ENCODE peak calls at places on chromosome 17, in six cellular contexts. R is neural progenitor cell; K is tibial artery; V is PC-9; J is CD8-positive, alpha-beta T cell; B is gastrocnemius medialis. W is an unnamed sample.

GRCh38 chr17:75979705-75980187 is 706 bp downstream of the TEN1 start:
- DNase-seq in R (no peak), K (no peak), V (no peak), J (no peak), B (no peak), W (no peak)

GRCh38 chr17:17042381-17042736 is at the start of gene MPRIP:
- DNase-seq in R (no peak), K (no peak), V (no peak), J (no peak), B (no peak), W (no peak)

GRCh38 chr17:78661092-78661770 is 84.0 kb upstream of the DNAH17 start:
- DNase-seq in R (no peak), K (no peak), V (peak), J (no peak), B (no peak), W (no peak)

GRCh38 chr17:71828182-71828596 is 292.6 kb upstream of the SOX9 start:
- DNase-seq in R (peak), K (no peak), V (no peak), J (no peak), B (no peak), W (no peak)

GRCh38 chr17:32142857-32143524 is 689 bp downstream of the RHOT1 start:
- DNase-seq in R (peak), K (peak), V (peak), J (peak), B (peak), W (peak)

GRCh38 chr17:74870512-74870911 is 2.3 kb downstream of the FDXR start:
- DNase-seq in R (no peak), K (no peak), V (no peak), J (no peak), B (no peak), W (no peak)

GRCh38 chr17:4950075-4950756 is 703 bp upstream of the ENO3 start:
- DNase-seq in R (peak), K (no peak), V (peak), J (peak), B (peak), W (peak)

GRCh38 chr17:59839646-59840328 is 53.0 kb downstream of the TUBD1 start:
- DNase-seq in R (peak), K (no peak), V (no peak), J (no peak), B (no peak), W (no peak)

GRCh38 chr17:43031666-43032065 is 6.6 kb downstream of the RND2 start:
- DNase-seq in R (no peak), K (no peak), V (no peak), J (no peak), B (no peak), W (no peak)

GRCh38 chr17:64155090-64155630 is 25.2 kb upstream of the ERN1 start:
- DNase-seq in R (no peak), K (no peak), V (no peak), J (no peak), B (no peak), W (no peak)

GRCh38 chr17:11336290-11336995 is 95.4 kb downstream of the SHISA6 start:
- DNase-seq in R (no peak), K (no peak), V (no peak), J (no peak), B (no peak), W (no peak)

GRCh38 chr17:79066963-79067362 is 7.7 kb upstream of the ENGASE start:
- DNase-seq in R (no peak), K (no peak), V (no peak), J (no peak), B (no peak), W (no peak)

GRCh38 chr17:51229889-51230288 is 30.0 kb downstream of the MBTD1 start:
- DNase-seq in R (no peak), K (no peak), V (no peak), J (no peak), B (no peak), W (no peak)

GRCh38 chr17:15340966-15341365 is 431 bp downstream of the TEKT3 start:
- DNase-seq in R (peak), K (no peak), V (no peak), J (no peak), B (no peak), W (no peak)

GRCh38 chr17:63258785-63259184 is 187.3 kb downstream of the CYB561 start:
- DNase-seq in R (no peak), K (no peak), V (no peak), J (no peak), B (no peak), W (no peak)

GRCh38 chr17:3667366-3668278 is 756 bp downstream of the TAX1BP3 start:
- DNase-seq in R (peak), K (peak), V (peak), J (no peak), B (peak), W (peak)

GRCh38 chr17:63675231-63675606 is 24.7 kb downstream of the LIMD2 start:
- DNase-seq in R (no peak), K (no peak), V (no peak), J (no peak), B (no peak), W (no peak)

GRCh38 chr17:45809484-45809883 is 25.4 kb downstream of the CRHR1 start:
- DNase-seq in R (no peak), K (no peak), V (no peak), J (no peak), B (no peak), W (no peak)

GRCh38 chr17:70613681-70614080 is 444.3 kb downstream of the KCNJ2 start:
- DNase-seq in R (no peak), K (no peak), V (no peak), J (no peak), B (no peak), W (no peak)

GRCh38 chr17:31780436-31780835 is 78.6 kb downstream of the COPRS start:
- DNase-seq in R (no peak), K (no peak), V (no peak), J (no peak), B (no peak), W (no peak)

GRCh38 chr17:17774009-17774881 is 62.5 kb downstream of the SREBF1 start:
- DNase-seq in R (no peak), K (no peak), V (no peak), J (no peak), B (peak), W (no peak)

GRCh38 chr17:7133424-7133823 is 18.8 kb upstream of the ASGR2 start:
- DNase-seq in R (peak), K (no peak), V (peak), J (peak), B (peak), W (no peak)

GRCh38 chr17:61338874-61339478 is 60.7 kb upstream of the TBX2 start:
- DNase-seq in R (no peak), K (no peak), V (no peak), J (no peak), B (no peak), W (no peak)

GRCh38 chr17:3282901-3283300 is 15.3 kb downstream of the OR3A1 start:
- DNase-seq in R (no peak), K (no peak), V (no peak), J (no peak), B (no peak), W (no peak)

GRCh38 chr17:76537578-76538280 is at the start of gene CYGB:
- DNase-seq in R (peak), K (no peak), V (no peak), J (no peak), B (no peak), W (peak)

GRCh38 chr17:49821466-49821865 is 26.4 kb downstream of the TAC4 start:
- DNase-seq in R (no peak), K (no peak), V (no peak), J (no peak), B (no peak), W (no peak)
- TF ChIP-seq CTCF in R (no peak), K (no peak), V (no peak), J (no peak), B (no peak), W (no peak)

GRCh38 chr17:44362056-44362355 is 1.6 kb downstream of the FAM171A2 start:
- DNase-seq in R (no peak), K (no peak), V (no peak), J (no peak), B (no peak), W (no peak)
- H3K4me3 ChIP-seq in R (peak), K (no peak), V (no peak), J (no peak), B (no peak), W (no peak)

GRCh38 chr17:66518677-66519076 is 216.3 kb downstream of the PRKCA start:
- DNase-seq in R (peak), K (no peak), V (no peak), J (no peak), B (no peak), W (no peak)
- H3K27ac ChIP-seq in R (no peak), K (no peak), V (no peak), J (no peak), B (no peak), W (no peak)

GRCh38 chr17:19248149-19248922 is 11.2 kb downstream of the EPN2 start:
- DNase-seq in R (no peak), K (no peak), V (peak), J (no peak), B (peak), W (no peak)

GRCh38 chr17:19250421-19251141 is 13.4 kb downstream of the EPN2 start:
- DNase-seq in R (no peak), K (peak), V (no peak), J (no peak), B (peak), W (no peak)

GRCh38 chr17:19247423-19247822 is 10.3 kb downstream of the EPN2 start:
- DNase-seq in R (no peak), K (no peak), V (no peak), J (no peak), B (peak), W (no peak)

GRCh38 chr17:19248923-19249574 is 11.9 kb downstream of the EPN2 start:
- DNase-seq in R (no peak), K (peak), V (peak), J (no peak), B (peak), W (no peak)

DNA sequence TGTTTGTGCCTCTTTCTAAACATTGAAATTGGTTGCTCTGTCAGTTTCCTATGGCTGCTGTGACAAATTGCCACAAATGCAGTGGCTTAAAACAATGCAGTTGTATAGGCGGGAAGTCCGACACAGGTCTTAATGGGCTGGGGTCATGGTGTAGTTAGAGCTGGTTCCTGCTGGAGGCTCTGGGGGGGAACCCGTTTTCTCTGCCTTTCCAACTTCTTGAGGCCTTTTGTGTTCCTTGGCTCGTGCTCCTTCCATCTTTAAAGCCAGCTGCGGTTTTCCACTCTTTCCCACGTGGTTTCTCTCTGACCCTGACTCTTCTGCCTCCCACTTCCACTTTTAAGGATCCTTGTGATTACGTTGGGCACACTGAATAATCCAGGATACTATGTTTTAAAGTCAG is 12.5 kb downstream of the EPN2 start:
- DNase-seq in R (no peak), K (peak), V (no peak), J (no peak), B (peak), W (no peak)
- TF ChIP-seq CTCF in R (no peak), K (no peak), V (no peak), J (no peak), B (no peak), W (no peak)

DNA sequence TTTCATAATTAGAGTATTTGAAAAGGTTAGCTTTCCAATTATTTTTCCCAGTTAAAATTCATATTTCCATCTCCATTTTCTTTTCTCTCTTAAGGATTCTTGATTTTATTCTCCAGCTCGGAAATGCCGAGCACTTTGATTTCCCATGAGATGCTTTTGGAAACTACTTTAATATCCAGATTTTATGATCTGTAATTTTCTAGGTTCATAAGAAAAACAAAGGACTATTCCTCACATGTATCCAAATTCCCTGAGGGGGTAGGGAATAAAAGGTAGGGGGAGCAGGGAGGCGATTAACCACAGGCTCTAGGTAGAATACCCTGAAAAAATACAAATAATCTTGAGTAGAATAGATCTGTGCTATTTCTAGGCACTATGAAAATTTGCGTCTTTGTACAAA is 938 bp downstream of the RNF43 start:
- DNase-seq in R (no peak), K (no peak), V (no peak), J (no peak), B (no peak), W (no peak)
- H3K4me3 ChIP-seq in R (peak), K (no peak), V (no peak), J (no peak), B (no peak), W (no peak)

GRCh38 chr17:29698019-29698777 is 75.5 kb upstream of the CORO6 start:
- DNase-seq in R (no peak), K (no peak), V (no peak), J (no peak), B (no peak), W (no peak)

GRCh38 chr17:29698837-29699236 is 76.1 kb upstream of the CORO6 start:
- DNase-seq in R (no peak), K (no peak), V (no peak), J (no peak), B (no peak), W (no peak)

GRCh38 chr17:29699283-29699682 is 76.6 kb upstream of the CORO6 start:
- DNase-seq in R (no peak), K (no peak), V (no peak), J (no peak), B (no peak), W (no peak)

GRCh38 chr17:29694923-29695563 is 72.3 kb upstream of the CORO6 start:
- DNase-seq in R (no peak), K (no peak), V (no peak), J (no peak), B (no peak), W (no peak)

GRCh38 chr17:29697371-29697770 is 74.7 kb upstream of the CORO6 start:
- DNase-seq in R (no peak), K (no peak), V (no peak), J (no peak), B (no peak), W (no peak)
- H3K27ac ChIP-seq in R (no peak), K (no peak), V (no peak), J (no peak), B (peak), W (no peak)

GRCh38 chr17:57468932-57469775 is 212.8 kb downstream of the MSI2 start:
- DNase-seq in R (no peak), K (no peak), V (no peak), J (no peak), B (no peak), W (no peak)

GRCh38 chr17:57475786-57476185 is 219.5 kb downstream of the MSI2 start:
- DNase-seq in R (peak), K (no peak), V (no peak), J (no peak), B (no peak), W (no peak)

GRCh38 chr17:57467801-57468200 is 211.5 kb downstream of the MSI2 start:
- DNase-seq in R (no peak), K (no peak), V (no peak), J (no peak), B (no peak), W (no peak)

GRCh38 chr17:57470906-57471305 is 214.6 kb downstream of the MSI2 start:
- DNase-seq in R (no peak), K (no peak), V (no peak), J (no peak), B (no peak), W (no peak)

DNA sequence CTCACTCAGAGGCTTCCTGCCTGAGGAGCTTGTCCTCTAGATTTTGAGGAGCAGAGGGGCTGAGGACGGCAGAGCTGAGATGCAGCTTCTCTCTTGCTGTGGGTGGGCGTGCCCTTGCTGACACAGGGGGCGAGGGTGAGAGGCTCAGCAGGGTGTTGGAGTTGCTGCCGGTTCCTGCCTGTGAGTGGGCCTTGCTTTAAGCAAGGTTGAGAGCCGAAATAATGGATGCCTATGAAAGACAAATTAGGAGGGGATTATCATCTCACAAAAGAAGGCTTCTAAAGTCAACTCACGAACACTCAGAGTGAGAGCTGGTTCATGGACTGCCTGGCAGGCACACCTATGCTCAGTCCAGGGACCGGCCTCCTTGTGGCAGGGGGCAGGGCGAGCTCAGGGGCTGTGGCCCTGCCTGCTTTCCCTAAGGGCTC is 215.6 kb downstream of the MSI2 start:
- DNase-seq in R (peak), K (no peak), V (no peak), J (no peak), B (no peak), W (no peak)
- TF ChIP-seq CTCF in R (peak), K (no peak), V (no peak), J (no peak), B (no peak), W (no peak)